ENCODE peak calls at places on chromosomes 4 and X, in five cellular contexts. H is H1, B is upper lobe of left lung, P is body of pancreas, X is tibial nerve. G is an unnamed sample.

GRCh38 chrX:140492360-140492994 is 12.4 kb downstream of the SOX3 start:
- DNase-seq in H (no peak), B (no peak), P (no peak), X (no peak), G (no peak)

GRCh38 chr4:153514001-153514526 is 47.9 kb downstream of the TMEM131L start:
- DNase-seq in H (no peak), B (no peak), P (no peak), X (no peak), G (no peak)

GRCh38 chrX:11757729-11758399 is at the start of gene MSL3:
- DNase-seq in H (peak), B (peak), P (peak), X (peak), G (no peak)

GRCh38 chrX:41666251-41666650 is 22.5 kb upstream of the GPR34 start:
- DNase-seq in H (no peak), B (no peak), P (no peak), X (no peak), G (no peak)

GRCh38 chr4:38902695-38903094 is 35.1 kb downstream of the FAM114A1 start:
- DNase-seq in H (no peak), B (no peak), P (no peak), X (no peak), G (no peak)

GRCh38 chrX:16869393-16870094 is 618 bp downstream of the RBBP7 start:
- DNase-seq in H (peak), B (peak), P (peak), X (no peak), G (no peak)

GRCh38 chr4:152628128-152628527 is 51.7 kb downstream of the TMEM154 start:
- DNase-seq in H (no peak), B (no peak), P (no peak), X (peak), G (peak)

GRCh38 chr4:84286048-84286447 is 213.0 kb downstream of the NKX6-1 start:
- DNase-seq in H (peak), B (no peak), P (no peak), X (no peak), G (no peak)

GRCh38 chr4:106264331-106264728 is 51.7 kb downstream of the TBCK start:
- DNase-seq in H (no peak), B (no peak), P (no peak), X (no peak), G (no peak)

GRCh38 chr4:41538887-41539498 is 1.0 kb downstream of the LIMCH1 start:
- DNase-seq in H (no peak), B (no peak), P (no peak), X (no peak), G (peak)

GRCh38 chrX:51862920-51863319 is 30.5 kb upstream of the MAGED1 start:
- DNase-seq in H (no peak), B (no peak), P (no peak), X (no peak), G (no peak)

GRCh38 chr4:75505630-75506029 is 8.6 kb downstream of the RCHY1 start:
- DNase-seq in H (no peak), B (no peak), P (no peak), X (no peak), G (no peak)

GRCh38 chr4:184598753-184599491 is 50.3 kb downstream of the CASP3 start:
- DNase-seq in H (no peak), B (no peak), P (no peak), X (no peak), G (no peak)

GRCh38 chr4:184317234-184317918 is 99.7 kb upstream of the ENPP6 start:
- DNase-seq in H (peak), B (peak), P (no peak), X (peak), G (no peak)

GRCh38 chr4:180281726-180282125 is 1961.5 kb upstream of the TENM3 start:
- DNase-seq in H (no peak), B (no peak), P (no peak), X (no peak), G (no peak)

GRCh38 chrX:18899796-18900380 is 84.0 kb downstream of the PHKA2 start:
- DNase-seq in H (no peak), B (no peak), P (no peak), X (no peak), G (no peak)

GRCh38 chr4:186227221-186227620 is at the start of gene KLKB1:
- DNase-seq in H (no peak), B (no peak), P (no peak), X (no peak), G (no peak)

GRCh38 chrX:17590892-17591740 is 146.2 kb upstream of the SCML1 start:
- DNase-seq in H (peak), B (peak), P (peak), X (peak), G (peak)

GRCh38 chrX:79195027-79195426 is 50.5 kb downstream of the GPR174 start:
- DNase-seq in H (no peak), B (no peak), P (no peak), X (no peak), G (no peak)

GRCh38 chrX:68504237-68504636 is 5.4 kb downstream of the YIPF6 start:
- DNase-seq in H (no peak), B (no peak), P (no peak), X (no peak), G (no peak)

GRCh38 chr4:61298178-61298740 is 98.1 kb downstream of the ADGRL3 start:
- DNase-seq in H (no peak), B (no peak), P (no peak), X (no peak), G (no peak)

GRCh38 chrX:118240359-118240758 is 105.5 kb upstream of the WDR44 start:
- DNase-seq in H (no peak), B (no peak), P (no peak), X (no peak), G (no peak)

GRCh38 chr4:182518421-182518820 is 275.2 kb downstream of the TENM3 start:
- DNase-seq in H (no peak), B (no peak), P (no peak), X (no peak), G (no peak)

GRCh38 chrX:94977986-94978385 is 1304.0 kb downstream of the FAM133A start:
- DNase-seq in H (no peak), B (no peak), P (peak), X (no peak), G (no peak)

GRCh38 chrX:134676440-134676839 is 18.2 kb upstream of the PLAC1 start:
- DNase-seq in H (no peak), B (no peak), P (no peak), X (no peak), G (no peak)

GRCh38 chr4:169070895-169071218 is 60.8 kb upstream of the CBR4 start:
- DNase-seq in H (no peak), B (peak), P (peak), X (no peak), G (no peak)

GRCh38 chr4:113701156-113701555 is 60.4 kb downstream of the CAMK2D start:
- DNase-seq in H (no peak), B (no peak), P (no peak), X (no peak), G (no peak)

GRCh38 chr4:102625232-102625930 is 124.2 kb downstream of the NFKB1 start:
- DNase-seq in H (no peak), B (peak), P (no peak), X (no peak), G (peak)

GRCh38 chrX:80576815-80577533 is 156.7 kb downstream of the TENT5D start:
- DNase-seq in H (no peak), B (no peak), P (no peak), X (peak), G (no peak)

GRCh38 chr4:152460488-152460887 is 75.4 kb downstream of the FBXW7 start:
- DNase-seq in H (no peak), B (no peak), P (no peak), X (no peak), G (no peak)

GRCh38 chr4:28557755-28558154 is 1697.1 kb downstream of the STIM2 start:
- DNase-seq in H (no peak), B (no peak), P (no peak), X (no peak), G (no peak)

GRCh38 chr4:113901994-113902787 is 77.3 kb downstream of the ARSJ start:
- DNase-seq in H (no peak), B (peak), P (peak), X (no peak), G (no peak)

GRCh38 chr4:83114576-83114975 is at the start of gene PLAC8:
- DNase-seq in H (no peak), B (no peak), P (no peak), X (no peak), G (no peak)
- TF ChIP-seq POLR2A in H (no peak), B (peak), P (no peak), X (no peak), G (no peak)

DNA sequence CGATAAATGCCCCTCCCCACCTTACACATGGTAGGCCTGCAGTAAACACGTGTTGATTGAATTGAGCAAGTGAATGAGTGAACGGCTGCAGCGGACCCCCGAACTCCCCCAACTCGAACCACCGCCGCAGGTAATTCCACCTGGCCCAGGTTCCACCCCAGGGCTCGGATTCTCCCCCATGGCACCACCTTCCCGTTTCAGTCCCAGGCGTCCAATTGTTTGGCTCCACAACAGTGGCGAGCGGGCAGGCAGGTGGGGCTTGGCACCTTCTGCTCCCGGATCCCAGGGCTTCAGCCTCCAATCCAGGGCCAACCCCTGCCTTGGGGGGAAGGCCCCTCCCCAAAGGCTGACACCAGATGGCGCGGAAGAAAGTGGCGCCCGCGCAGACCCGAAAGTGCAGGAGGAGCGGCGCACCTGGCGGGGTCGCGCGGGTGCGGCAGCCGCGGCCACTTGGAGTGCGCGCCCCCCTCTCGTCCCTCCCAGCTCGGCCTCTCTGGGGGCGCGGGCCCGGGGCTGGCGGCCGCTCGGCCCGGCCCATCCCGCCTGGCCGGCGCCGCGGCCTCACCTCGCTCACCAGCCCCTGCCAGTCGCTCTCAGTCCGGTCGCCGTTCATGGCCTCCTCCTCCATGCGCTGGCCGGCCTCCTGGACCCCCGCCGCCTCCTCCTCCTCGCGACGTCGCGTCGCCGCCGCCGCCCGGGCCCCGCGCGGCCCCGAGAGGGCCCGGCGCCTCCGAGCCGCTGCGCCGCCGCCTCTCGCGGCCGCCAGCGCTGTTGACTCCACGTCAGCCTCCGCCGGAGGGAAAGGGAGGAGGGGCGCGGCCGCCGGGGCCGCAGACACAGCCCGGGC is at the start of gene CCDC149:
- DNase-seq in H (peak), B (peak), P (peak), X (no peak), G (no peak)
- TF ChIP-seq CTCF in H (no peak), B (no peak), P (no peak), X (peak), G (no peak)

GRCh38 chr4:2141762-2142520 is 82.8 kb downstream of the NAT8L start:
- DNase-seq in H (no peak), B (no peak), P (no peak), X (no peak), G (no peak)

GRCh38 chr4:2136736-2137135 is 77.6 kb downstream of the NAT8L start:
- DNase-seq in H (no peak), B (no peak), P (peak), X (no peak), G (no peak)

GRCh38 chr4:2138846-2139500 is 79.8 kb downstream of the NAT8L start:
- DNase-seq in H (no peak), B (no peak), P (no peak), X (no peak), G (no peak)

GRCh38 chr4:2142630-2143427 is 83.7 kb downstream of the NAT8L start:
- DNase-seq in H (no peak), B (no peak), P (no peak), X (no peak), G (no peak)

GRCh38 chr4:2141022-2141761 is 82.1 kb downstream of the NAT8L start:
- DNase-seq in H (no peak), B (no peak), P (no peak), X (no peak), G (no peak)
- TF ChIP-seq POLR2A in H (no peak), B (no peak), P (no peak), X (no peak), G (no peak)

GRCh38 chr4:157050561-157050960 is 25.4 kb upstream of the GLRB start:
- DNase-seq in H (no peak), B (no peak), P (no peak), X (no peak), G (no peak)

GRCh38 chr4:157043131-157043530 is 32.8 kb upstream of the GLRB start:
- DNase-seq in H (peak), B (no peak), P (no peak), X (no peak), G (no peak)

GRCh38 chr4:157045507-157046127 is 30.3 kb upstream of the GLRB start:
- DNase-seq in H (no peak), B (peak), P (peak), X (peak), G (peak)

GRCh38 chr4:157052429-157053040 is 23.4 kb upstream of the GLRB start:
- DNase-seq in H (peak), B (no peak), P (no peak), X (peak), G (no peak)

GRCh38 chr4:157048248-157048647 is 27.7 kb upstream of the GLRB start:
- DNase-seq in H (no peak), B (no peak), P (peak), X (peak), G (peak)
- TF ChIP-seq CTCF in H (no peak), B (no peak), P (no peak), X (no peak), G (no peak)

GRCh38 chr4:122826596-122827257 is at the start of gene FGF2:
- DNase-seq in H (peak), B (peak), P (peak), X (peak), G (peak)
- TF ChIP-seq POLR2A in H (peak), B (no peak), P (no peak), X (peak), G (no peak)

GRCh38 chr4:22410645-22411247 is 105.1 kb downstream of the ADGRA3 start:
- DNase-seq in H (no peak), B (no peak), P (no peak), X (no peak), G (no peak)
- TF ChIP-seq CTCF in H (no peak), B (peak), P (peak), X (peak), G (no peak)

G was measured in lower leg skin.